ENCODE peak calls at places on chromosomes 2 and 18, in six cellular contexts. One of them, this sample, is unnamed.

GRCh38 chr2:237214963-237215362 is 129.3 kb downstream of the COPS8 start:
- DNase-seq in H1: no peak
- DNase-seq in IMR-90: no peak
- DNase-seq in neuronal stem cell: no peak
- DNase-seq in mesenchymal stem cell: no peak
- DNase-seq in mesendoderm: no peak
- DNase-seq in this sample: no peak

GRCh38 chr2:29216609-29216909 is 101.3 kb downstream of the CLIP4 start:
- DNase-seq in mesendoderm: no peak
- DNase-seq in IMR-90: no peak
- DNase-seq in H1: no peak
- DNase-seq in mesenchymal stem cell: no peak
- DNase-seq in neuronal stem cell: no peak
- DNase-seq in this sample: no peak

GRCh38 chr2:7773362-7773973 is 856.3 kb downstream of the RNF144A start:
- DNase-seq in neuronal stem cell: no peak
- DNase-seq in IMR-90: no peak
- DNase-seq in mesendoderm: peak
- DNase-seq in H1: no peak
- DNase-seq in mesenchymal stem cell: no peak
- DNase-seq in this sample: no peak

GRCh38 chr2:232142502-232142901 is 181.0 kb downstream of the DIS3L2 start:
- DNase-seq in neuronal stem cell: no peak
- DNase-seq in H1: no peak
- DNase-seq in IMR-90: no peak
- DNase-seq in mesendoderm: no peak
- DNase-seq in mesenchymal stem cell: no peak
- DNase-seq in this sample: no peak

GRCh38 chr2:144520718-144521487 is 984 bp upstream of the ZEB2 start:
- DNase-seq in mesendoderm: no peak
- DNase-seq in neuronal stem cell: no peak
- DNase-seq in H1: no peak
- DNase-seq in mesenchymal stem cell: peak
- DNase-seq in IMR-90: peak
- DNase-seq in this sample: no peak

GRCh38 chr2:219727771-219728429 is 100.5 kb downstream of the SLC4A3 start:
- DNase-seq in mesenchymal stem cell: no peak
- DNase-seq in mesendoderm: no peak
- DNase-seq in H1: no peak
- DNase-seq in neuronal stem cell: no peak
- DNase-seq in IMR-90: no peak
- DNase-seq in this sample: no peak

GRCh38 chr2:182132605-182133004 is 147.0 kb downstream of the PPP1R1C start:
- DNase-seq in IMR-90: peak
- DNase-seq in H1: no peak
- DNase-seq in mesenchymal stem cell: peak
- DNase-seq in neuronal stem cell: no peak
- DNase-seq in mesendoderm: no peak
- DNase-seq in this sample: no peak

GRCh38 chr18:12359515-12359927 is 17.5 kb downstream of the AFG3L2 start:
- DNase-seq in mesenchymal stem cell: peak
- DNase-seq in H1: no peak
- DNase-seq in IMR-90: peak
- DNase-seq in neuronal stem cell: no peak
- DNase-seq in mesendoderm: no peak
- DNase-seq in this sample: no peak

GRCh38 chr2:120323807-120324399 is 22.0 kb upstream of the INHBB start:
- DNase-seq in mesenchymal stem cell: no peak
- DNase-seq in neuronal stem cell: no peak
- DNase-seq in IMR-90: no peak
- DNase-seq in H1: no peak
- DNase-seq in mesendoderm: no peak
- DNase-seq in this sample: no peak
- H2BK15ac ChIP-seq in mesenchymal stem cell: no peak
- H2BK15ac ChIP-seq in neuronal stem cell: no peak
- H2BK15ac ChIP-seq in IMR-90: no peak
- H2BK15ac ChIP-seq in H1: no peak
- H2BK15ac ChIP-seq in mesendoderm: no peak
- H2BK15ac ChIP-seq in this sample: no peak

DNA sequence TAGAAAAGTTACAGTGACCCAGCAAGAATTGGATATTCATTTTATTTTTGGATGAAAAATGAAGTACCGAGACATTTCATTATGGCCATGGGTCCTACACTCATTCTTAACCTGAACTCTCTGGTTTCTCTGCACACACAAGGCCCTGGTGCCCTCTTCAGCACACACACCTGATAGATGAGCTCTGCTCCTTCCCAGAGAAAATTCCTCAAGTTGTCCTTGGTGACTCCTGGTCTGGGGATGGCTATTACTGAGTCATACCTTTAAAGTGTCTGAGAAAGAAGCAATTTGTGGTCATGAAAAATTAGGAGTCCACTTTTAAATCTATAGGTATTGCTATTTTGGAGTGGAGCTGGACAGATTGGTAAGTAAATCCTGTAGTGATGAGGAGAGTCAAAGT is 311.5 kb downstream of the CDH2 start:
- DNase-seq in mesenchymal stem cell: no peak
- DNase-seq in neuronal stem cell: no peak
- DNase-seq in IMR-90: no peak
- DNase-seq in mesendoderm: no peak
- DNase-seq in H1: no peak
- DNase-seq in this sample: no peak
- H2BK15ac ChIP-seq in mesenchymal stem cell: no peak
- H2BK15ac ChIP-seq in neuronal stem cell: no peak
- H2BK15ac ChIP-seq in IMR-90: no peak
- H2BK15ac ChIP-seq in mesendoderm: no peak
- H2BK15ac ChIP-seq in H1: no peak
- H2BK15ac ChIP-seq in this sample: no peak

DNA sequence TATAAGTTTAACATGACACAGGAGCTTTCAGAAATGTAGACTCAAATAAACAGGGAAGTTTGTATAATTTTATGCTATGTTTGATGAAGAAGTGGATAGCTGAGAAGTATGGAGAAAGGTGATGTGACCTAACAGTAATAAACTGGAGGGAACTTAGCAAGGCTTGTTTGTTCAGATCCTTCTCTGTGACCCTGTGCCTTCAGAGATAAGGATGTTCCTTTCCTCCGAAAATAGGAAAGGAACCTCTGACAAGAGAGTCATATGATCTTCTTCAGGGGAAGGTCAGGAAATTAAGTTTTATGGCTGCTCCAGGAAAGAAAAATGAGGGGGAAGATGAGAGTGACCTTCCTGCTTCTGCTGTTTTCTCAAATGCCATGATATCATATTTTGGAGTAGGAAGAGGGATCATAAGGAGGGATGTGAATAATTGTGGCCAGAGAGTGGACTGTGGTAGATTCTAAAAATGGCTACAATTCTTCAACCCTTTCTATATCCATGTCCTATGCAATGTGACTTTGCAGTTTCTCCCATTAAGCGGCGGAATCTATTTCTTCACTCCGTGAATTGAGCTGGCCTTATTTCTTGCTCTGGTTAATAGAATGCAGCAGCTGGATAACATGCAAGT is 8.5 kb upstream of the C2orf69 start:
- DNase-seq in IMR-90: no peak
- DNase-seq in neuronal stem cell: no peak
- DNase-seq in mesenchymal stem cell: no peak
- DNase-seq in mesendoderm: no peak
- DNase-seq in H1: no peak
- DNase-seq in this sample: no peak
- H2BK15ac ChIP-seq in IMR-90: no peak
- H2BK15ac ChIP-seq in neuronal stem cell: no peak
- H2BK15ac ChIP-seq in mesenchymal stem cell: no peak
- H2BK15ac ChIP-seq in mesendoderm: no peak
- H2BK15ac ChIP-seq in H1: no peak
- H2BK15ac ChIP-seq in this sample: no peak

GRCh38 chr2:173759959-173760358 is 205.2 kb downstream of the SP3 start:
- DNase-seq in mesendoderm: no peak
- DNase-seq in mesenchymal stem cell: no peak
- DNase-seq in neuronal stem cell: no peak
- DNase-seq in H1: no peak
- DNase-seq in IMR-90: no peak
- DNase-seq in this sample: no peak
- H2BK15ac ChIP-seq in mesendoderm: no peak
- H2BK15ac ChIP-seq in mesenchymal stem cell: no peak
- H2BK15ac ChIP-seq in neuronal stem cell: no peak
- H2BK15ac ChIP-seq in H1: no peak
- H2BK15ac ChIP-seq in IMR-90: no peak
- H2BK15ac ChIP-seq in this sample: no peak

GRCh38 chr2:27685577-27685976 is 21.9 kb downstream of the SLC4A1AP start:
- DNase-seq in H1: no peak
- DNase-seq in mesendoderm: no peak
- DNase-seq in neuronal stem cell: no peak
- DNase-seq in IMR-90: no peak
- DNase-seq in mesenchymal stem cell: no peak
- DNase-seq in this sample: no peak

GRCh38 chr2:27683390-27684071 is 19.8 kb downstream of the SLC4A1AP start:
- DNase-seq in H1: peak
- DNase-seq in neuronal stem cell: peak
- DNase-seq in IMR-90: peak
- DNase-seq in mesendoderm: peak
- DNase-seq in mesenchymal stem cell: peak
- DNase-seq in this sample: peak

GRCh38 chr2:27681844-27682243 is 18.2 kb downstream of the SLC4A1AP start:
- DNase-seq in mesendoderm: no peak
- DNase-seq in IMR-90: peak
- DNase-seq in neuronal stem cell: no peak
- DNase-seq in H1: no peak
- DNase-seq in mesenchymal stem cell: peak
- DNase-seq in this sample: no peak

DNA sequence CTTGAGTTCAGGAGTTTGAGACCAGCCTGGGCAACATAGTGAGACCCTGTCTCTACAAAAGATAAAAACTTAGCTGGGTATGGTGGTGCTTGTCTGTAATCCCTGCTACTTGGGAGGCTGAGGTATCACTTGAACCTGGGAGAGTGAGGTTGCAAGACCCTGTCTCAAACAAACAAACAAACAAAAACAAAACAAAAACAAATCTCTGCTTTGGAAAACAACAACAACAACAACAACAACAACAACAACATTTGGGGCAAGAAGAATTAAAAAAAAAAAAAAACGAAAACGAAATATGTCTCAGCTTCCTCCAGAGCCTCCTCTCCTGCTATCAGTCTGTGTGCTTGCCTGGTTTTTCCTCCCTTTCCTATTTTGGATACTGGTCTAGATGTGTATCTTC is 16.9 kb downstream of the SLC4A1AP start:
- DNase-seq in H1: no peak
- DNase-seq in mesenchymal stem cell: no peak
- DNase-seq in IMR-90: no peak
- DNase-seq in neuronal stem cell: no peak
- DNase-seq in mesendoderm: no peak
- DNase-seq in this sample: no peak
- H2BK15ac ChIP-seq in H1: no peak
- H2BK15ac ChIP-seq in mesenchymal stem cell: no peak
- H2BK15ac ChIP-seq in IMR-90: no peak
- H2BK15ac ChIP-seq in neuronal stem cell: no peak
- H2BK15ac ChIP-seq in mesendoderm: no peak
- H2BK15ac ChIP-seq in this sample: no peak

This sample was measured in H9.